ENCODE peak calls at places on chromosomes 7 and 10, in six cellular contexts. X is stimulated activated CD4-positive, alpha-beta T cell treated with anti-CD3 and anti-CD28 coated beads, Interleukin-12 subunit alpha, Interleukin-12 subunit beta, amount 100 ng/mL, for 4 hours; C is NCI-H1105; G is T-helper 9 cell; H is T-helper 2 cell; D is AG10803. Q is an unnamed sample.

GRCh38 chr7:33981686-33982424 is 76.5 kb downstream of the BMPER start:
- DNase-seq in X (no peak), C (no peak), G (no peak), H (no peak), D (peak), Q (no peak)

GRCh38 chr10:42941790-42942189 is 135.1 kb upstream of the RET start:
- DNase-seq in X (no peak), C (no peak), G (no peak), H (no peak), D (no peak), Q (peak)

GRCh38 chr7:92366730-92367129 is 80.6 kb upstream of the GATAD1 start:
- DNase-seq in X (no peak), C (no peak), G (no peak), H (no peak), D (peak), Q (no peak)

GRCh38 chr7:131769241-131769640 is 212.8 kb upstream of the PODXL start:
- DNase-seq in X (no peak), C (no peak), G (no peak), H (no peak), D (peak), Q (no peak)

GRCh38 chr10:89164080-89164479 is 43.0 kb downstream of the CH25H start:
- DNase-seq in X (no peak), C (no peak), G (no peak), H (no peak), D (no peak), Q (no peak)

GRCh38 chr7:152081088-152081487 is 55.6 kb downstream of the GALNT11 start:
- DNase-seq in X (no peak), C (no peak), G (no peak), H (no peak), D (no peak), Q (no peak)

GRCh38 chr10:100566561-100566960 is 30.8 kb downstream of the HIF1AN start:
- DNase-seq in X (no peak), C (no peak), G (no peak), H (no peak), D (no peak), Q (no peak)

GRCh38 chr10:24518411-24518810 is 205.3 kb downstream of the ARHGAP21 start:
- DNase-seq in X (no peak), C (no peak), G (no peak), H (no peak), D (no peak), Q (no peak)

GRCh38 chr10:71039551-71039950 is 151.2 kb upstream of the PCBD1 start:
- DNase-seq in X (no peak), C (peak), G (no peak), H (no peak), D (no peak), Q (no peak)

GRCh38 chr10:96287392-96288105 is 16.2 kb upstream of the BLNK start:
- DNase-seq in X (no peak), C (no peak), G (no peak), H (no peak), D (peak), Q (no peak)

GRCh38 chr10:71331736-71332135 is 12.7 kb downstream of the SLC29A3 start:
- DNase-seq in X (no peak), C (peak), G (no peak), H (no peak), D (no peak), Q (no peak)

GRCh38 chr7:15628876-15629275 is 57.6 kb downstream of the MEOX2 start:
- DNase-seq in X (no peak), C (no peak), G (no peak), H (no peak), D (no peak), Q (no peak)

GRCh38 chr10:132607961-132608495 is 70.4 kb downstream of the INPP5A start:
- DNase-seq in X (no peak), C (no peak), G (no peak), H (no peak), D (no peak), Q (no peak)

GRCh38 chr7:12683678-12684077 is 3.8 kb upstream of the ARL4A start:
- DNase-seq in X (no peak), C (no peak), G (no peak), H (no peak), D (peak), Q (no peak)

GRCh38 chr10:16713290-16713689 is 103.9 kb downstream of the RSU1 start:
- DNase-seq in X (no peak), C (no peak), G (no peak), H (no peak), D (no peak), Q (no peak)

GRCh38 chr7:129438281-129438838 is 4.1 kb downstream of the STRIP2 start:
- DNase-seq in X (no peak), C (no peak), G (no peak), H (no peak), D (no peak), Q (no peak)

GRCh38 chr10:124878457-124878739 is 63.5 kb upstream of the ZRANB1 start:
- DNase-seq in X (no peak), C (no peak), G (no peak), H (no peak), D (no peak), Q (no peak)

GRCh38 chr7:3495530-3495929 is 194.5 kb downstream of the SDK1 start:
- DNase-seq in X (no peak), C (no peak), G (no peak), H (no peak), D (no peak), Q (no peak)

GRCh38 chr7:14836571-14837189 is 65.9 kb downstream of the DGKB start:
- DNase-seq in X (no peak), C (peak), G (no peak), H (no peak), D (peak), Q (no peak)

GRCh38 chr7:152392254-152392653 is 43.5 kb downstream of the KMT2C start:
- DNase-seq in X (no peak), C (no peak), G (no peak), H (no peak), D (no peak), Q (no peak)

GRCh38 chr7:30596043-30596641 is 1.5 kb downstream of the GARS1 start:
- DNase-seq in X (peak), C (peak), G (no peak), H (no peak), D (peak), Q (no peak)

GRCh38 chr10:70379581-70380176 is 2.7 kb downstream of the LRRC20 start:
- DNase-seq in X (no peak), C (no peak), G (no peak), H (no peak), D (no peak), Q (no peak)